ENCODE peak calls at places on chromosomes 3 and 15, in eight cellular contexts. M is B cell, N is GM12865, A is foreskin fibroblast, C is activated T-cell treated with anti-CD3 and anti-CD28 coated beads for 24 hours, W is right cardiac atrium, H is GOT3, L is frontal cortex. K is an unnamed sample.

GRCh38 chr15:45253330-45253729 is 1.3 kb downstream of the SLC28A2 start:
- DNase-seq in M (no peak), N (peak), A (no peak), C (no peak), W (no peak), H (no peak), L (no peak), K (peak)

GRCh38 chr15:32669870-32670623 is 28.5 kb downstream of the SCG5 start:
- DNase-seq in M (no peak), N (no peak), A (peak), C (no peak), W (peak), H (no peak), L (peak), K (no peak)

GRCh38 chr3:16338124-16338523 is 73.1 kb downstream of the OXNAD1 start:
- DNase-seq in M (no peak), N (peak), A (peak), C (peak), W (no peak), H (no peak), L (no peak), K (peak)

GRCh38 chr3:114226313-114226712 is 11.1 kb downstream of the ZNF80 start:
- DNase-seq in M (no peak), N (no peak), A (no peak), C (no peak), W (no peak), H (no peak), L (no peak), K (no peak)

GRCh38 chr3:110420158-110420641 is 651.4 kb upstream of the NECTIN3 start:
- DNase-seq in M (no peak), N (no peak), A (peak), C (no peak), W (no peak), H (no peak), L (no peak), K (no peak)

GRCh38 chr3:131458653-131459052 is 44.1 kb downstream of the MRPL3 start:
- DNase-seq in M (no peak), N (no peak), A (no peak), C (no peak), W (no peak), H (no peak), L (no peak), K (no peak)

GRCh38 chr3:141738636-141739363 is 702 bp downstream of the RNF7 start:
- DNase-seq in M (no peak), N (peak), A (peak), C (peak), W (no peak), H (no peak), L (no peak), K (no peak)

GRCh38 chr3:46427929-46428833 is 21.1 kb downstream of the CCRL2 start:
- DNase-seq in M (no peak), N (no peak), A (no peak), C (no peak), W (no peak), H (no peak), L (no peak), K (no peak)

GRCh38 chr3:14849831-14850230 is 31.1 kb downstream of the FGD5 start:
- DNase-seq in M (no peak), N (no peak), A (no peak), C (no peak), W (no peak), H (no peak), L (no peak), K (no peak)

GRCh38 chr3:16516695-16517481 is 3.4 kb upstream of the RFTN1 start:
- DNase-seq in M (no peak), N (peak), A (peak), C (no peak), W (peak), H (no peak), L (peak), K (peak)

GRCh38 chr3:124826703-124827102 is 60.5 kb downstream of the ITGB5 start:
- DNase-seq in M (no peak), N (no peak), A (peak), C (no peak), W (no peak), H (no peak), L (peak), K (peak)

GRCh38 chr15:84981711-84982300 is at the start of gene PDE8A:
- DNase-seq in M (peak), N (peak), A (peak), C (no peak), W (peak), H (peak), L (peak), K (peak)

GRCh38 chr3:159532577-159532976 is 456.1 kb upstream of the IL12A start:
- DNase-seq in M (no peak), N (no peak), A (no peak), C (no peak), W (no peak), H (no peak), L (no peak), K (no peak)

GRCh38 chr3:195028877-195029606 is 241.9 kb downstream of the XXYLT1 start:
- DNase-seq in M (no peak), N (no peak), A (no peak), C (no peak), W (no peak), H (no peak), L (no peak), K (no peak)

GRCh38 chr3:42061711-42062408 is 29.3 kb upstream of the TRAK1 start:
- DNase-seq in M (no peak), N (no peak), A (peak), C (no peak), W (peak), H (peak), L (peak), K (peak)

GRCh38 chr3:49750056-49750455 is 26.3 kb upstream of the GMPPB start:
- DNase-seq in M (no peak), N (no peak), A (peak), C (no peak), W (no peak), H (no peak), L (no peak), K (no peak)

GRCh38 chr15:77002954-77003912 is 8.3 kb downstream of the PSTPIP1 start:
- DNase-seq in M (peak), N (peak), A (no peak), C (peak), W (peak), H (no peak), L (no peak), K (no peak)

GRCh38 chr3:138242466-138242865 is 55.4 kb downstream of the ARMC8 start:
- DNase-seq in M (no peak), N (no peak), A (no peak), C (no peak), W (no peak), H (no peak), L (no peak), K (no peak)

GRCh38 chr15:90907838-90908507 is 4.9 kb downstream of the MAN2A2 start:
- DNase-seq in M (no peak), N (no peak), A (no peak), C (no peak), W (no peak), H (no peak), L (no peak), K (no peak)

GRCh38 chr3:22982981-22983582 is 220.0 kb upstream of the UBE2E2 start:
- DNase-seq in M (no peak), N (no peak), A (no peak), C (no peak), W (no peak), H (no peak), L (no peak), K (no peak)

GRCh38 chr3:9349321-9350117 is 13.3 kb upstream of the THUMPD3 start:
- DNase-seq in M (no peak), N (peak), A (peak), C (no peak), W (no peak), H (no peak), L (no peak), K (no peak)

GRCh38 chr15:26628879-26629529 is 143.9 kb downstream of the GABRB3 start:
- DNase-seq in M (no peak), N (no peak), A (peak), C (no peak), W (peak), H (no peak), L (no peak), K (peak)

GRCh38 chr3:67000006-67000405 is 1.9 kb downstream of the KBTBD8 start:
- DNase-seq in M (no peak), N (peak), A (peak), C (no peak), W (no peak), H (no peak), L (no peak), K (no peak)

GRCh38 chr3:18732474-18732873 is 307.3 kb upstream of the SATB1 start:
- DNase-seq in M (no peak), N (no peak), A (no peak), C (no peak), W (no peak), H (no peak), L (no peak), K (no peak)

GRCh38 chr3:135623558-135623957 is 342.0 kb upstream of the PPP2R3A start:
- DNase-seq in M (no peak), N (no peak), A (no peak), C (no peak), W (no peak), H (no peak), L (no peak), K (peak)

GRCh38 chr3:152076148-152076547 is 192.6 kb upstream of the MBNL1 start:
- DNase-seq in M (no peak), N (no peak), A (peak), C (no peak), W (no peak), H (no peak), L (no peak), K (no peak)

GRCh38 chr15:31308185-31308639 is 18.4 kb upstream of the KLF13 start:
- DNase-seq in M (no peak), N (peak), A (no peak), C (no peak), W (no peak), H (no peak), L (no peak), K (peak)

GRCh38 chr3:46662771-46663551 is 30.5 kb downstream of the ALS2CL start:
- DNase-seq in M (no peak), N (no peak), A (peak), C (no peak), W (peak), H (no peak), L (peak), K (peak)

GRCh38 chr15:51499379-51499976 is 123.1 kb downstream of the DMXL2 start:
- DNase-seq in M (no peak), N (peak), A (peak), C (no peak), W (no peak), H (no peak), L (no peak), K (no peak)

GRCh38 chr15:74240002-74240568 is 4.0 kb downstream of the CCDC33 start:
- DNase-seq in M (no peak), N (peak), A (peak), C (no peak), W (peak), H (peak), L (peak), K (peak)

GRCh38 chr15:73926191-73927002 is at the start of gene LOXL1:
- DNase-seq in M (no peak), N (no peak), A (peak), C (no peak), W (peak), H (peak), L (peak), K (peak)

GRCh38 chr3:16528581-16528993 is 15.1 kb upstream of the RFTN1 start:
- DNase-seq in M (no peak), N (no peak), A (no peak), C (no peak), W (peak), H (peak), L (no peak), K (no peak)

GRCh38 chr3:142866841-142867631 is 21.8 kb downstream of the PCOLCE2 start:
- DNase-seq in M (no peak), N (no peak), A (no peak), C (no peak), W (no peak), H (no peak), L (no peak), K (peak)

GRCh38 chr3:128011140-128011539 is 41.1 kb upstream of the SEC61A1 start:
- DNase-seq in M (no peak), N (peak), A (peak), C (no peak), W (no peak), H (no peak), L (no peak), K (peak)

GRCh38 chr3:185653949-185654757 is 68.1 kb downstream of the SENP2 start:
- DNase-seq in M (no peak), N (no peak), A (no peak), C (no peak), W (no peak), H (no peak), L (no peak), K (no peak)

GRCh38 chr3:175287361-175287963 is 428.3 kb downstream of the NAALADL2 start:
- DNase-seq in M (no peak), N (peak), A (no peak), C (no peak), W (no peak), H (no peak), L (no peak), K (no peak)

GRCh38 chr3:157128771-157129671 is 30.9 kb downstream of the CCNL1 start:
- DNase-seq in M (no peak), N (peak), A (peak), C (no peak), W (no peak), H (no peak), L (no peak), K (peak)

GRCh38 chr3:98034486-98034885 is 629 bp downstream of the GABRR3 start:
- DNase-seq in M (no peak), N (no peak), A (no peak), C (no peak), W (no peak), H (no peak), L (no peak), K (no peak)

GRCh38 chr15:46660096-46660842 is 1025.4 kb downstream of the SQOR start:
- DNase-seq in M (no peak), N (peak), A (no peak), C (no peak), W (no peak), H (no peak), L (no peak), K (no peak)

K was measured in endodermal cell.